ENCODE peak calls at places on chromosomes 11 and 22, in five cellular contexts. D is heart right ventricle, P is stomach, X is astrocyte, B is A549. Y is an unnamed sample.

GRCh38 chr11:59610289-59610688 is 5.3 kb downstream of the OSBP start:
- DNase-seq in X (no peak), D (no peak), P (no peak), B (no peak), Y (no peak)

GRCh38 chr11:100663583-100663982 is 23.5 kb upstream of the ARHGAP42 start:
- DNase-seq in D (no peak), B (no peak), X (no peak), P (no peak), Y (no peak)

GRCh38 chr11:97909544-97910394 is 1111.0 kb upstream of the CNTN5 start:
- DNase-seq in D (no peak), B (no peak), P (no peak), X (peak; percentile 81), Y (peak; percentile 1)

GRCh38 chr22:31607696-31608095 is 54.3 kb downstream of the PISD start:
- DNase-seq in P (no peak), B (no peak), D (no peak), X (no peak), Y (no peak)

GRCh38 chr11:116738975-116739374 is 33.8 kb downstream of the BUD13 start:
- DNase-seq in D (no peak), B (no peak), P (no peak), X (no peak), Y (no peak)

GRCh38 chr11:43573233-43573632 is 107.3 kb upstream of the HSD17B12 start:
- DNase-seq in B (no peak), D (no peak), P (no peak), X (no peak), Y (no peak)

GRCh38 chr11:133291672-133292265 is 240.5 kb downstream of the OPCML start:
- DNase-seq in B (no peak), D (no peak), P (no peak), X (no peak), Y (no peak)

GRCh38 chr11:76765863-76766350 is 17.2 kb upstream of the TSKU start:
- DNase-seq in D (no peak), X (no peak), P (no peak), B (no peak), Y (no peak)

GRCh38 chr11:120523196-120523595 is 11.6 kb downstream of the GRIK4 start:
- DNase-seq in B (no peak), X (no peak), P (no peak), D (no peak), Y (no peak)

GRCh38 chr22:17191163-17191562 is 28.1 kb downstream of the ADA2 start:
- DNase-seq in B (no peak), P (no peak), D (no peak), X (peak; percentile 66), Y (no peak)

GRCh38 chr22:17194213-17194612 is 25.0 kb downstream of the ADA2 start:
- DNase-seq in D (no peak), P (no peak), B (no peak), X (no peak), Y (no peak)

GRCh38 chr22:17192186-17192585 is 27.0 kb downstream of the ADA2 start:
- DNase-seq in P (no peak), X (no peak), B (no peak), D (no peak), Y (no peak)

DNA sequence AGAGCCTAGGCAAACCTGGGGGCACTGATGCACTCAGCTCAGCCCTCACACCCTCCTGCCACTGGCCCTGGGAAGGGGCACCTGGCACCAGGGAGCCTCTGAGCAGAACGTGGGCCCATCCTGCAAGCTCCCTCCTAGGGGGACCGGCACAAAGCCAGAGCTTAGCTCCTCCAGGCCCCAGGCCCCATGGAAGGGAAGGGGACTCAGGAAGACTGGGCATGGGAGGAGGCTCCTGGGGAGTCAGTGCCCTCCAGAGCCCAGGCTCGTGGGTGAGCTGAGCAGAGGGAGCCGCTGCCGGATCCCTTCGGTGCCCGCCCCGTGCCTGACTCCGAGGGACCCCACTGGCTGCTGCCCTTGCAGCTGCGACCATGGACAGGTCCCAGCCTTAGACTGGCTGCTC is 28.5 kb downstream of the ADA2 start:
- DNase-seq in B (no peak), X (no peak), D (no peak), P (no peak), Y (no peak)
- H3K27ac ChIP-seq in B (no peak overlapping the region), X (no peak overlapping the region), D (no peak overlapping the region), P (no peak overlapping the region), Y (no peak overlapping the region)

DNA sequence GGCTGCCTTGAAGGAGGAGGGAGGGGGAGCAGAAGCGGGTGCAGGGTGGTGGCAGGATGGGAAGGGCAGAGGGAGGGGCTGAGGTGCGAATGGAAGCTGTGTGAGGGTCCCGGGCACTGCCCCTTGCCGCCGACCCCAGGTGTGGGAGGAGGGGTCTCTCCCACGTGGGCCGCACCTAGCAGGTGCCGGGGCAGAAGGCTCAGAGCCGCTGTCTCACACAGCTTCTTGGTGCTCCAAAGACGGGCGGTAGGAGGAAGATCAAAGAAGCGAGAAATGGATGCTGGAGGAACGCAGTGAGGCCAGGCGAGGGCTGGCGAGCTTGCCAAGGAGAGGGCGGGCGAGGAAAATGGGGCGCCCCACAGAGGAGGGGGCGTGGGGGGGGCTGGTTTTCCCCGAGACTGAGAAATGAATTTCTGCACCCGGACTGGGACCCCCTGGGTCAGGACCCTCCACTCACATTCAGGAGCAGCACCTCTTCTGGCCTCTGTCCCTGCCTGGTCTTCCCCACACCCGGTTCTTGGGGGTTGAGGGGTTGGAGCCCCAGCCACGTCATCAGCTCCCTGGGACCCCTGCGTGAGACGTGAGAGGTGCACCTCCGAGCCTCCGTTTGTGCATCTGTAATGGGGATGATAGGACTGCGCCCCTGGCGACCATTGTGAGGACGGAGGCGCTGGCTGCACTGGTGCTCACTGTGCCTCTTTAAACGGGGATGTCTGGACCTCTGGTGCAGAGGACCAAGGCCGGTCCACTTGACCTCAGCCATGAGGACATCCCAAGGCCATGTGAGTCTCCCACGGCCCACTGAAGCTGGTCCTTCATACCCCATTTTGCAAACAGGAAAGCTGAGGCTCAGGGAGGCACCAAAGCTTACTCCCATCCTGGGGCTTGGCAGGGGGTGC is 16.8 kb downstream of the LSP1 start:
- DNase-seq in B (peak; percentile 79), X (no peak), D (peak; percentile 31), P (no peak), Y (no peak)
- TF ChIP-seq CTCF in B (peak; percentile 51), X (no peak), D (peak; percentile 18), P (no peak), Y (no peak)

GRCh38 chr22:22890085-22890484 is 2.5 kb downstream of the IGLL5 start:
- DNase-seq in B (no peak), D (no peak), P (no peak), X (no peak), Y (no peak)
- H3K27ac ChIP-seq in B (no peak overlapping the region), D (no peak overlapping the region), P (no peak overlapping the region), X (no peak overlapping the region), Y (no peak overlapping the region)

GRCh38 chr11:114059984-114060401 is 482 bp downstream of the ZBTB16 start:
- DNase-seq in B (no peak), X (no peak), P (peak; percentile 55), D (no peak), Y (peak; percentile 32)
- TF ChIP-seq CTCF in B (no peak), X (no peak), P (no peak), D (no peak), Y (no peak)

GRCh38 chr22:37777122-37777687 is 30.5 kb upstream of the GCAT start:
- DNase-seq in D (peak; percentile 40), X (peak; percentile 87), B (no peak), P (peak; percentile 85), Y (peak; percentile 98)

GRCh38 chr22:37778370-37779009 is 29.2 kb upstream of the GCAT start:
- DNase-seq in B (no peak), P (no peak), X (no peak), D (no peak), Y (no peak)

GRCh38 chr22:37775785-37776638 is 31.7 kb upstream of the GCAT start:
- DNase-seq in P (no peak), X (peak; percentile 80), D (no peak), B (no peak), Y (peak; percentile 92)

GRCh38 chr22:37774728-37775127 is 33.0 kb upstream of the GCAT start:
- DNase-seq in D (no peak), B (no peak), P (no peak), X (no peak), Y (no peak)

GRCh38 chr22:37776639-37777005 is 31.1 kb upstream of the GCAT start:
- DNase-seq in B (no peak), D (no peak), X (no peak), P (no peak), Y (no peak)
- H3K27ac ChIP-seq in B (no peak overlapping the region), D (no peak overlapping the region), X (peak overlapping the region; percentile 91), P (peak overlapping the region; percentile 71), Y (peak overlapping the region; percentile 97)

DNA sequence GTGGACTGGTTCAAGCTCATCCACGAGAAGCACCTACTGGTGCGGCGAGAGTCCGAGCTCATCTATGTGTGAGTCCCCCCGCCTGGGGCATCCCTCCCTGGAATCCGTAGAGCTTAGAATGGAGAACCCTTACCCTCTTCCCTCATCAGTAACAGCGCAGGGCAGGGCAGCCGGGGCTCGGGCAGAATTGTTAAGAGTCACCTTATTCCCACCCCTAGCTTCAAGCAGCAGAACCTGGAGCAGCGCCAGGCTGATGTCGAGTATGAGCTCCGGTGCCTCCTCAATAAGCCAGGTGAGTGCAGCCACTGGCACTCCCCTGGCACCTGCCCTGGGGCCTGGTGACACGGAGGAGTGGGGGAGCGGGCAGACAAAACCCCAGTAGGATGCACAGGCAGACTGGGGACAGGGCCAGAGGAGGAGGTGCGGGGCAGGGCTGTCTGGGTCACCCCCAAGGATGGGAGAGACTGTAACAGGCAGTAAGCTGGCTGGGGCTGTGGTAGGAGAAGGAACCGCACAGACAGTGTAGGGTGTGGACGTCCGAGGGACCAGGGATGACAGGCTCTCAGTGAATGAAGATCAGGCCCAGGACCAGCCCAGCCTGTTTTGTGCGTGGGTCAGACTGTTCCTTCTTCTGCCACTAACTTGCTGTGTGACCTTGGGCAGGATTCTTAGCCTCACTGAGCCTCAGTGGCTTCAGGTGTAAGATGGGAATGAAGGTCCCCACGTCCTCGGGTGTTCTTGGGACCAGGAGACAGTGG is 20.4 kb downstream of the C22orf23 start:
- DNase-seq in X (no peak), P (peak; percentile 55), D (no peak), B (no peak), Y (no peak)
- TF ChIP-seq CTCF in X (no peak), P (no peak), D (no peak), B (no peak), Y (no peak)

GRCh38 chr22:29031236-29031982 is 30.2 kb downstream of the C22orf31 start:
- DNase-seq in X (peak; percentile 99), P (peak; percentile 44), D (peak; percentile 22), B (peak; percentile 64), Y (peak; percentile 59)
- H3K27ac ChIP-seq in X (peak overlapping the region; percentile 97), P (peak overlapping the region; percentile 95), D (peak overlapping the region; percentile 59), B (peak overlapping the region; percentile 100), Y (peak overlapping the region; percentile 56)

GRCh38 chr11:9092846-9093778 is 1.7 kb upstream of the SCUBE2 start:
- DNase-seq in X (no peak), D (no peak), B (no peak), P (no peak), Y (no peak)
- TF ChIP-seq CTCF in X (peak; percentile 12), D (no peak), B (peak; percentile 46), P (no peak), Y (peak; percentile 61)